ENCODE peak calls at places on chromosomes 6 and 20, in eight cellular contexts. One of them, this sample, is unnamed.

GRCh38 chr6:113067612-113068262 is 720.6 kb downstream of the RFPL4B start:
- DNase-seq in thoracic aorta: no peak
- DNase-seq in AG10803: peak; percentile 58
- DNase-seq in dorsolateral prefrontal cortex: no peak
- DNase-seq in A673: no peak
- DNase-seq in ovary: no peak
- DNase-seq in heart left ventricle: no peak
- DNase-seq in fibroblast of the aortic adventitia: peak; percentile 73
- DNase-seq in this sample: no peak

GRCh38 chr20:2749951-2750342 is 50.5 kb downstream of the CPXM1 start:
- DNase-seq in heart left ventricle: no peak
- DNase-seq in ovary: no peak
- DNase-seq in thoracic aorta: no peak
- DNase-seq in fibroblast of the aortic adventitia: no peak
- DNase-seq in A673: no peak
- DNase-seq in dorsolateral prefrontal cortex: no peak
- DNase-seq in AG10803: no peak
- DNase-seq in this sample: no peak

GRCh38 chr20:21017381-21018085 is 88.6 kb downstream of the LINC00237 start:
- DNase-seq in ovary: no peak
- DNase-seq in dorsolateral prefrontal cortex: no peak
- DNase-seq in AG10803: no peak
- DNase-seq in A673: no peak
- DNase-seq in heart left ventricle: no peak
- DNase-seq in fibroblast of the aortic adventitia: no peak
- DNase-seq in thoracic aorta: no peak
- DNase-seq in this sample: no peak

GRCh38 chr6:147751232-147751631 is 242.7 kb downstream of the SAMD5 start:
- DNase-seq in fibroblast of the aortic adventitia: no peak
- DNase-seq in dorsolateral prefrontal cortex: no peak
- DNase-seq in ovary: no peak
- DNase-seq in heart left ventricle: no peak
- DNase-seq in thoracic aorta: no peak
- DNase-seq in AG10803: no peak
- DNase-seq in A673: no peak
- DNase-seq in this sample: no peak

GRCh38 chr20:34058831-34059230 is 53.2 kb downstream of the EIF2S2 start:
- DNase-seq in thoracic aorta: no peak
- DNase-seq in heart left ventricle: no peak
- DNase-seq in A673: peak; percentile 39
- DNase-seq in ovary: no peak
- DNase-seq in dorsolateral prefrontal cortex: no peak
- DNase-seq in AG10803: no peak
- DNase-seq in fibroblast of the aortic adventitia: no peak
- DNase-seq in this sample: no peak

GRCh38 chr20:63318391-63319163 is 25.6 kb downstream of the COL20A1 start:
- DNase-seq in fibroblast of the aortic adventitia: no peak
- DNase-seq in ovary: peak; percentile 5
- DNase-seq in thoracic aorta: no peak
- DNase-seq in dorsolateral prefrontal cortex: peak; percentile 20
- DNase-seq in A673: no peak
- DNase-seq in heart left ventricle: no peak
- DNase-seq in AG10803: no peak
- DNase-seq in this sample: no peak

GRCh38 chr6:39400026-39400425 is 77.5 kb upstream of the KCNK16 start:
- DNase-seq in A673: no peak
- DNase-seq in fibroblast of the aortic adventitia: no peak
- DNase-seq in dorsolateral prefrontal cortex: no peak
- DNase-seq in ovary: no peak
- DNase-seq in heart left ventricle: no peak
- DNase-seq in AG10803: no peak
- DNase-seq in thoracic aorta: no peak
- DNase-seq in this sample: no peak

GRCh38 chr6:106694343-106694742 is 65.0 kb downstream of the QRSL1 start:
- DNase-seq in heart left ventricle: no peak
- DNase-seq in fibroblast of the aortic adventitia: no peak
- DNase-seq in A673: no peak
- DNase-seq in ovary: no peak
- DNase-seq in thoracic aorta: no peak
- DNase-seq in AG10803: no peak
- DNase-seq in dorsolateral prefrontal cortex: no peak
- DNase-seq in this sample: no peak

GRCh38 chr6:150693404-150693803 is 93.7 kb downstream of the PLEKHG1 start:
- DNase-seq in ovary: no peak
- DNase-seq in A673: no peak
- DNase-seq in thoracic aorta: no peak
- DNase-seq in fibroblast of the aortic adventitia: no peak
- DNase-seq in AG10803: no peak
- DNase-seq in heart left ventricle: no peak
- DNase-seq in dorsolateral prefrontal cortex: no peak
- DNase-seq in this sample: no peak

GRCh38 chr20:32018269-32019155 is 8.3 kb downstream of the CCM2L start:
- DNase-seq in A673: peak; percentile 49
- DNase-seq in ovary: no peak
- DNase-seq in AG10803: no peak
- DNase-seq in fibroblast of the aortic adventitia: no peak
- DNase-seq in heart left ventricle: peak; percentile 70
- DNase-seq in thoracic aorta: no peak
- DNase-seq in dorsolateral prefrontal cortex: no peak
- DNase-seq in this sample: no peak

GRCh38 chr6:159532155-159532554 is 160.9 kb downstream of the SOD2 start:
- DNase-seq in dorsolateral prefrontal cortex: no peak
- DNase-seq in A673: no peak
- DNase-seq in AG10803: no peak
- DNase-seq in ovary: no peak
- DNase-seq in heart left ventricle: no peak
- DNase-seq in fibroblast of the aortic adventitia: no peak
- DNase-seq in thoracic aorta: no peak
- DNase-seq in this sample: no peak

GRCh38 chr20:25061821-25062530 is 4.0 kb upstream of the ACSS1 start:
- DNase-seq in thoracic aorta: no peak
- DNase-seq in dorsolateral prefrontal cortex: peak; percentile 18
- DNase-seq in fibroblast of the aortic adventitia: no peak
- DNase-seq in AG10803: no peak
- DNase-seq in heart left ventricle: no peak
- DNase-seq in ovary: no peak
- DNase-seq in A673: no peak
- DNase-seq in this sample: no peak

GRCh38 chr6:107645740-107646139 is 155.8 kb downstream of the SOBP start:
- DNase-seq in ovary: no peak
- DNase-seq in fibroblast of the aortic adventitia: no peak
- DNase-seq in thoracic aorta: no peak
- DNase-seq in dorsolateral prefrontal cortex: no peak
- DNase-seq in heart left ventricle: no peak
- DNase-seq in AG10803: no peak
- DNase-seq in A673: no peak
- DNase-seq in this sample: no peak

GRCh38 chr20:48945840-48946514 is 24.5 kb downstream of the ARFGEF2 start:
- DNase-seq in A673: no peak
- DNase-seq in fibroblast of the aortic adventitia: no peak
- DNase-seq in dorsolateral prefrontal cortex: no peak
- DNase-seq in heart left ventricle: no peak
- DNase-seq in thoracic aorta: no peak
- DNase-seq in AG10803: peak; percentile 30
- DNase-seq in ovary: no peak
- DNase-seq in this sample: peak; percentile 83

DNA sequence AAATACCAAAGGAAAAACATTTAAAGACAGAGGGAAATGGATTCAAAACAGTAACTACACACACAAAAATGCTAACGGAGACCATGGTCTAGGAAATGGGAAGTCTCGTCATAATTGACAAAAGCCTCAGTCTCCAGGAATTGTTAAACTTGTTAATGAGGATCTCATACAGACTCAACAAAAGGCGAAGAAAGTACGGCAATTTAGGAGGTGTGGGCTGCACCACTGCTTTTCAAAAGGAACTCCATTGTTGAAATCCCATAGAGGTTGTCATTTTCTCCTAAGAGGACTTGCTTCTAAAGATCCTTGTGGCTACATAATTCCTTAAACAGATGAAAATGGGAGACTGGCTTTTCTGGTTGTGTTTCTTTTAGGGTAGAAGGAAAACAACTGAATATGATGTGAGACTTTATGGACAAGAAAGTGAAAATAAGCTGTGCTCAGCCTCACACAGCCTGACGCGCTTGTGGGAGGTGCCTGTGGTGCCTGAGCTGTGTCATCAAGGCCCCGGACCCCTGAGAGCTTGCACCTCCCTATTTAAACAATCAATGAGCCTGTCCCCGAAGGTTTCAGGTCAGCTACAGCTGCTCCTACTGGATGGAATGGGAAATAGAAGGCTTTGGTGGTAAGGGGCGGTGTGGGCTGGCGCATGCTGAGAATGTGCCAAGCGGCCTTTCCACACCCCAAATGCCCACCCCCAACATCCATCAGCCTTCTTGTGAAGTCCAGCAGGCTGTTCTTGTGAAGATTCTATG is 2.5 kb upstream of the CLDN20 start:
- DNase-seq in dorsolateral prefrontal cortex: no peak
- DNase-seq in thoracic aorta: no peak
- DNase-seq in ovary: no peak
- DNase-seq in A673: no peak
- DNase-seq in fibroblast of the aortic adventitia: no peak
- DNase-seq in AG10803: no peak
- DNase-seq in heart left ventricle: no peak
- DNase-seq in this sample: no peak
- TF ChIP-seq CTCF in dorsolateral prefrontal cortex: no peak
- TF ChIP-seq CTCF in thoracic aorta: no peak
- TF ChIP-seq CTCF in ovary: no peak
- TF ChIP-seq CTCF in A673: no peak
- TF ChIP-seq CTCF in fibroblast of the aortic adventitia: no peak
- TF ChIP-seq CTCF in AG10803: no peak
- TF ChIP-seq CTCF in heart left ventricle: no peak
- TF ChIP-seq CTCF in this sample: no peak

GRCh38 chr20:7936735-7937078 is 3.6 kb downstream of the HAO1 start:
- DNase-seq in ovary: no peak
- DNase-seq in thoracic aorta: no peak
- DNase-seq in dorsolateral prefrontal cortex: no peak
- DNase-seq in fibroblast of the aortic adventitia: no peak
- DNase-seq in A673: no peak
- DNase-seq in AG10803: no peak
- DNase-seq in heart left ventricle: no peak
- DNase-seq in this sample: no peak

GRCh38 chr20:7935027-7935551 is 5.2 kb downstream of the HAO1 start:
- DNase-seq in A673: no peak
- DNase-seq in dorsolateral prefrontal cortex: no peak
- DNase-seq in AG10803: no peak
- DNase-seq in heart left ventricle: no peak
- DNase-seq in ovary: no peak
- DNase-seq in thoracic aorta: no peak
- DNase-seq in fibroblast of the aortic adventitia: no peak
- DNase-seq in this sample: no peak

GRCh38 chr20:7939663-7940062 is 595 bp downstream of the HAO1 start:
- DNase-seq in dorsolateral prefrontal cortex: no peak
- DNase-seq in ovary: no peak
- DNase-seq in A673: no peak
- DNase-seq in heart left ventricle: no peak
- DNase-seq in AG10803: no peak
- DNase-seq in fibroblast of the aortic adventitia: no peak
- DNase-seq in thoracic aorta: no peak
- DNase-seq in this sample: no peak

GRCh38 chr20:7938058-7938457 is 2.2 kb downstream of the HAO1 start:
- DNase-seq in fibroblast of the aortic adventitia: peak; percentile 4
- DNase-seq in A673: no peak
- DNase-seq in ovary: no peak
- DNase-seq in heart left ventricle: no peak
- DNase-seq in thoracic aorta: no peak
- DNase-seq in dorsolateral prefrontal cortex: no peak
- DNase-seq in AG10803: no peak
- DNase-seq in this sample: peak; percentile 30

DNA sequence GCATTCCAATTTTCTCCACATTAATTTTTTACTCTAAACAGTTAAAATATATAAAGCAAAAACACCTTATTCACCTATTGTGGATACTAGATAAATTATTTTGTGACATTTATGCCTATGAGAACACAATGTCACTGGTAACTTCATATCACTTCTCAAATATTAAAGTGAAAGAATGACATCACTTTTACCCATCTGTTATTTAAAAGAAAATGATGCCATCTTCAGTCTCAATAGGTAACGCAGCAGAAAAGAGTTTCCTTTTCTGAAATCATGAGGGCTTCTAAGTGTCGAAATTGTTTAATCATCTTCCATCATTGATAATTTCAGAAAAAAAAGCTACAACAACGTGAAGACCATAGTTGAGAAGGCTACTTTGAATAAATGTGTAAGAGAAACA is 2.9 kb downstream of the HAO1 start:
- DNase-seq in thoracic aorta: no peak
- DNase-seq in ovary: no peak
- DNase-seq in fibroblast of the aortic adventitia: no peak
- DNase-seq in A673: no peak
- DNase-seq in heart left ventricle: no peak
- DNase-seq in AG10803: no peak
- DNase-seq in dorsolateral prefrontal cortex: no peak
- DNase-seq in this sample: no peak
- H3K4me3 ChIP-seq in thoracic aorta: no peak overlapping the region
- H3K4me3 ChIP-seq in ovary: no peak overlapping the region
- H3K4me3 ChIP-seq in fibroblast of the aortic adventitia: no peak overlapping the region
- H3K4me3 ChIP-seq in A673: no peak overlapping the region
- H3K4me3 ChIP-seq in heart left ventricle: no peak overlapping the region
- H3K4me3 ChIP-seq in AG10803: no peak overlapping the region
- H3K4me3 ChIP-seq in dorsolateral prefrontal cortex: no peak overlapping the region
- H3K4me3 ChIP-seq in this sample: no peak overlapping the region

GRCh38 chr6:63574554-63574900 is 2.2 kb downstream of the LOC128125822 start:
- DNase-seq in heart left ventricle: no peak
- DNase-seq in ovary: no peak
- DNase-seq in A673: no peak
- DNase-seq in thoracic aorta: no peak
- DNase-seq in AG10803: no peak
- DNase-seq in dorsolateral prefrontal cortex: no peak
- DNase-seq in fibroblast of the aortic adventitia: no peak
- DNase-seq in this sample: no peak
- TF ChIP-seq CTCF in heart left ventricle: no peak
- TF ChIP-seq CTCF in ovary: no peak
- TF ChIP-seq CTCF in A673: no peak
- TF ChIP-seq CTCF in thoracic aorta: no peak
- TF ChIP-seq CTCF in AG10803: no peak
- TF ChIP-seq CTCF in dorsolateral prefrontal cortex: no peak
- TF ChIP-seq CTCF in fibroblast of the aortic adventitia: no peak
- TF ChIP-seq CTCF in this sample: no peak

GRCh38 chr6:27472617-27473400 is at the start of gene ZNF184:
- DNase-seq in heart left ventricle: peak; percentile 95
- DNase-seq in AG10803: peak; percentile 98
- DNase-seq in ovary: peak; percentile 93
- DNase-seq in A673: peak; percentile 97
- DNase-seq in fibroblast of the aortic adventitia: peak; percentile 97
- DNase-seq in thoracic aorta: peak; percentile 76
- DNase-seq in dorsolateral prefrontal cortex: peak; percentile 95
- DNase-seq in this sample: peak; percentile 91

GRCh38 chr6:27470023-27470422 is 2.9 kb downstream of the ZNF184 start:
- DNase-seq in heart left ventricle: no peak
- DNase-seq in thoracic aorta: no peak
- DNase-seq in fibroblast of the aortic adventitia: no peak
- DNase-seq in AG10803: no peak
- DNase-seq in dorsolateral prefrontal cortex: no peak
- DNase-seq in A673: no peak
- DNase-seq in ovary: no peak
- DNase-seq in this sample: no peak

GRCh38 chr6:27474172-27474465 is 1.2 kb upstream of the ZNF184 start:
- DNase-seq in dorsolateral prefrontal cortex: no peak
- DNase-seq in thoracic aorta: no peak
- DNase-seq in fibroblast of the aortic adventitia: no peak
- DNase-seq in A673: no peak
- DNase-seq in ovary: no peak
- DNase-seq in AG10803: no peak
- DNase-seq in heart left ventricle: no peak
- DNase-seq in this sample: no peak

GRCh38 chr6:27471365-27472115 is 1.4 kb downstream of the ZNF184 start:
- DNase-seq in fibroblast of the aortic adventitia: no peak
- DNase-seq in AG10803: no peak
- DNase-seq in dorsolateral prefrontal cortex: no peak
- DNase-seq in ovary: no peak
- DNase-seq in A673: no peak
- DNase-seq in thoracic aorta: no peak
- DNase-seq in heart left ventricle: no peak
- DNase-seq in this sample: no peak

GRCh38 chr6:27472182-27472616 is 706 bp downstream of the ZNF184 start:
- DNase-seq in fibroblast of the aortic adventitia: peak; percentile 75
- DNase-seq in dorsolateral prefrontal cortex: peak; percentile 71
- DNase-seq in ovary: peak; percentile 49
- DNase-seq in A673: peak; percentile 81
- DNase-seq in AG10803: peak; percentile 56
- DNase-seq in thoracic aorta: peak; percentile 32
- DNase-seq in heart left ventricle: peak; percentile 33
- DNase-seq in this sample: peak; percentile 68
- H3K4me3 ChIP-seq in fibroblast of the aortic adventitia: peak overlapping the region; percentile 86
- H3K4me3 ChIP-seq in dorsolateral prefrontal cortex: peak overlapping the region; percentile 85
- H3K4me3 ChIP-seq in ovary: peak overlapping the region; percentile 92
- H3K4me3 ChIP-seq in A673: peak overlapping the region; percentile 76
- H3K4me3 ChIP-seq in AG10803: peak overlapping the region; percentile 93
- H3K4me3 ChIP-seq in thoracic aorta: peak overlapping the region; percentile 75
- H3K4me3 ChIP-seq in heart left ventricle: peak overlapping the region; percentile 76
- H3K4me3 ChIP-seq in this sample: peak overlapping the region; percentile 69